ENCODE peak calls at places on chromosomes 13 and 19, in nine cellular contexts. G is adrenal gland; C is effector memory CD4-positive, alpha-beta T cell; T is A549; K is body of pancreas; D is upper lobe of left lung; X is iPS DF 6.9; S is neural progenitor cell; H is Peyer's patch. N is an unnamed sample.

GRCh38 chr13:31908696-31909386 is 122.7 kb upstream of the FRY start:
- DNase-seq in G (no peak), C (no peak), T (no peak), K (no peak), D (no peak), X (no peak), S (no peak), H (no peak), N (no peak)

GRCh38 chr13:36142735-36143134 is 11.6 kb upstream of the DCLK1 start:
- DNase-seq in G (no peak), C (no peak), T (no peak), K (no peak), D (no peak), X (no peak), S (no peak), H (no peak), N (no peak)

GRCh38 chr19:45767410-45767880 is 1.6 kb downstream of the SIX5 start:
- DNase-seq in G (peak; percentile 85), C (no peak), T (peak; percentile 58), K (peak; percentile 87), D (peak; percentile 79), X (no peak), S (peak; percentile 88), H (peak; percentile 68), N (no peak)

GRCh38 chr13:38429916-38430315 is 80.3 kb downstream of the UFM1 start:
- DNase-seq in G (no peak), C (no peak), T (no peak), K (no peak), D (no peak), X (no peak), S (no peak), H (no peak), N (no peak)

GRCh38 chr13:113672002-113672651 is 5.1 kb downstream of the GRK1 start:
- DNase-seq in G (no peak), C (no peak), T (no peak), K (no peak), D (peak; percentile 11), X (no peak), S (no peak), H (peak; percentile 38), N (no peak)

GRCh38 chr19:41799444-41800000 is 3.1 kb downstream of the CEACAM3 start:
- DNase-seq in G (no peak), C (no peak), T (no peak), K (no peak), D (no peak), X (no peak), S (no peak), H (no peak), N (no peak)

GRCh38 chr13:44313674-44314073 is 60.0 kb upstream of the SERP2 start:
- DNase-seq in G (no peak), C (no peak), T (peak; percentile 49), K (no peak), D (no peak), X (no peak), S (no peak), H (no peak), N (no peak)

GRCh38 chr13:105177265-105177900 is 1358.1 kb downstream of the EFNB2 start:
- DNase-seq in G (no peak), C (no peak), T (no peak), K (no peak), D (no peak), X (no peak), S (no peak), H (no peak), N (no peak)

GRCh38 chr19:2154587-2155075 is 3.3 kb upstream of the AP3D1 start:
- DNase-seq in G (no peak), C (no peak), T (no peak), K (no peak), D (no peak), X (no peak), S (no peak), H (peak; percentile 62), N (no peak)

GRCh38 chr13:109868583-109869311 is 82.4 kb upstream of the IRS2 start:
- DNase-seq in G (peak; percentile 53), C (no peak), T (peak; percentile 28), K (no peak), D (no peak), X (no peak), S (no peak), H (no peak), N (no peak)

GRCh38 chr13:33284916-33285315 is 639 bp downstream of the STARD13 start:
- DNase-seq in G (no peak), C (no peak), T (no peak), K (no peak), D (no peak), X (no peak), S (no peak), H (no peak), N (no peak)

DNA sequence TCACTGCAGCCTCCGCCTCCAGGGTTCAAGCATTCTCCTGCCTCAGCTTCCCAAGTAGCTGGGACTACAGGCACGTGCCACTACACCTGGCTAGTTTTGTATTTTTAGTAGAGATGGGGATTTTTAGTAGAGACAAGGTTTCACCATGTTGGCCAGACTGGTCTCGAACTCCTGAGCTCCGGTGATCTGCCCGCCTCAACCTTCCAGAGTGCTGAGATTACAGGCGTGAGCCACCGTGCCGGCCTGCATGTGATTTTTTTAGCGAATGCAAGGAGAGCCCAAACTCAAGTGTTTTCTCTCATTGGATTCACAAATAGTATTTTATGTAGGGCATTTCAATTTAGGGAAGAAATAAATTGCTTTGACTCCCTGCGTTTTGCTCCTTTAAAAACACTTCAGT is 4.4 kb downstream of the ZMYM2 start:
- DNase-seq in G (no peak), C (no peak), T (no peak), K (no peak), D (no peak), X (no peak), S (no peak), H (no peak), N (no peak)
- H3K4me1 ChIP-seq in G (peaks cover 61% of the 10 kb centered on the region), C (peaks cover 11% of the 10 kb centered on the region), T (peaks cover 18% of the 10 kb centered on the region), K (peaks cover 48% of the 10 kb centered on the region), D (peaks cover 32% of the 10 kb centered on the region), X (no peaks in the 10 kb centered on the region), S (peaks cover 20% of the 10 kb centered on the region), H (peaks cover 24% of the 10 kb centered on the region), N (peaks cover 70% of the 10 kb centered on the region)

GRCh38 chr13:99431927-99432636 is 69.2 kb upstream of the TM9SF2 start:
- DNase-seq in G (no peak), C (no peak), T (no peak), K (no peak), D (no peak), X (no peak), S (no peak), H (no peak), N (no peak)

GRCh38 chr13:99433543-99434075 is 67.7 kb upstream of the TM9SF2 start:
- DNase-seq in G (no peak), C (no peak), T (no peak), K (no peak), D (no peak), X (no peak), S (no peak), H (no peak), N (no peak)

GRCh38 chr13:99432637-99433542 is 68.4 kb upstream of the TM9SF2 start:
- DNase-seq in G (peak; percentile 87), C (peak; percentile 85), T (peak; percentile 60), K (peak; percentile 78), D (peak; percentile 78), X (no peak), S (peak; percentile 79), H (peak; percentile 86), N (peak; percentile 80)

GRCh38 chr13:99426426-99426825 is 74.8 kb upstream of the TM9SF2 start:
- DNase-seq in G (no peak), C (no peak), T (no peak), K (no peak), D (no peak), X (no peak), S (no peak), H (no peak), N (no peak)

GRCh38 chr13:99429670-99430069 is 71.6 kb upstream of the TM9SF2 start:
- DNase-seq in G (no peak), C (no peak), T (no peak), K (no peak), D (no peak), X (no peak), S (no peak), H (no peak), N (no peak)
- H3K4me1 ChIP-seq in G (peaks cover 15% of the 10 kb centered on the region), C (peaks cover 49% of the 10 kb centered on the region), T (peaks cover 8% of the 10 kb centered on the region), K (no peaks in the 10 kb centered on the region), D (peaks cover 36% of the 10 kb centered on the region), X (peaks cover 5% of the 10 kb centered on the region), S (peaks cover 7% of the 10 kb centered on the region), H (peaks cover 14% of the 10 kb centered on the region), N (peaks cover 54% of the 10 kb centered on the region)

GRCh38 chr19:46935066-46935663 is 74.4 kb downstream of the ARHGAP35 start:
- DNase-seq in G (no peak), C (no peak), T (no peak), K (no peak), D (no peak), X (no peak), S (no peak), H (no peak), N (no peak)

GRCh38 chr19:46927893-46928292 is 67.1 kb downstream of the ARHGAP35 start:
- DNase-seq in G (no peak), C (no peak), T (no peak), K (no peak), D (no peak), X (no peak), S (no peak), H (no peak), N (no peak)

GRCh38 chr19:46932346-46932745 is 71.5 kb downstream of the ARHGAP35 start:
- DNase-seq in G (no peak), C (no peak), T (no peak), K (no peak), D (no peak), X (no peak), S (no peak), H (no peak), N (no peak)

GRCh38 chr19:46928951-46929350 is 68.2 kb downstream of the ARHGAP35 start:
- DNase-seq in G (no peak), C (no peak), T (no peak), K (no peak), D (no peak), X (no peak), S (no peak), H (no peak), N (no peak)

DNA sequence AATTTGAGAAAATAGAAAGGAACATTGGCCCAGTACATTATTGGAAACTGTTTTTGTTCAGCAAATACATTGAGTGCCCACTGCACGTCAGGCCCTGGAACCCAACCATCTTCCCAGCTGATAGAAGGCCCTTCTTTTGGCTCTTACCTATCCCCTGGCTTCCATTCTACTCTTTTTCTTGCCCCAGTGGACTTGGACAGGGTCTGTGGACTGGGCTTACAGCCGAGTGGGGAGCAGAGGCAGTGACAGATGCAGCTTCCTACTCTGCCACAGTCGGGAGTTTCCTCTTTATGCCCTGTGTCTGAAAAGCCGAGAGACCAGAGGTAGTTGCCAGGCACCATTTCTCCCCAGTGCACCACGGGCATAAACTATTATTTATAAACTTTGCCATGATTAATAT is 70.4 kb downstream of the ARHGAP35 start:
- DNase-seq in G (no peak), C (no peak), T (no peak), K (no peak), D (no peak), X (no peak), S (no peak), H (no peak), N (no peak)
- H3K4me1 ChIP-seq in G (peaks cover 28% of the 10 kb centered on the region), C (peaks cover 32% of the 10 kb centered on the region), T (peaks cover 89% of the 10 kb centered on the region), K (no peaks in the 10 kb centered on the region), D (peaks cover 37% of the 10 kb centered on the region), X (no peaks in the 10 kb centered on the region), S (peaks cover 14% of the 10 kb centered on the region), H (peaks cover 23% of the 10 kb centered on the region), N (peaks cover 81% of the 10 kb centered on the region)

DNA sequence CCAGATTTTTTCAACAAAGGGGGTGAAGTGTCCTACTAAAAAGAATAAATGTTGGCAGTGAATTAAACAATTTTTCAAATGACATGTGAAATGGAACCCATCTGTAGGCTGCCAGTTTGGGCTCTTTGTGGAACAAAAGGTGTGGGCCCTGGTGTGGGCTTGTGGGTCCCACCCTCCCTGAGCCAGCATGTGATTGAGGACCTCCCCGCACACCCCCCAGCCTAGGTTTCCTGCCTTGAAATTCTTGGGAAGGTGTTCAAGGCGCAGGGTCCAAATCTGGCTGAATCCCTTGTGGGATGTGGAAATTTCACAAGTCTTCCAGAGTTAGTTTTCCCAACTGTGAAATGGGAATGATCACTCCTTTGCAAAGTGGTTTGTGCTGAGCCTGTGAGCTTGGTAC is 4.1 kb downstream of the GGN start:
- DNase-seq in G (no peak), C (no peak), T (no peak), K (no peak), D (no peak), X (no peak), S (no peak), H (no peak), N (no peak)
- H3K4me1 ChIP-seq in G (peaks cover 24% of the 10 kb centered on the region), C (peaks cover 27% of the 10 kb centered on the region), T (peaks cover 7% of the 10 kb centered on the region), K (peaks cover 24% of the 10 kb centered on the region), D (peaks cover 30% of the 10 kb centered on the region), X (peaks cover 4% of the 10 kb centered on the region), S (no peaks in the 10 kb centered on the region), H (peaks cover 34% of the 10 kb centered on the region), N (peaks cover 24% of the 10 kb centered on the region)